ENCODE peak calls at places on chromosomes 11 and 22, in six cellular contexts. S, D, X, Z, A and T are unnamed samples.

GRCh38 chr11:62125316-62125715 is 1.5 kb downstream of the INCENP start:
- DNase-seq in D (no peak), Z (no peak), S (no peak), X (no peak), A (no peak), T (no peak)

GRCh38 chr11:61059260-61059752 is 43.0 kb upstream of the CD5 start:
- DNase-seq in S (peak; percentile 32), A (no peak), D (no peak), X (no peak), Z (no peak), T (peak; percentile 1)

GRCh38 chr11:25520459-25520858 is 811.5 kb upstream of the ANO3 start:
- DNase-seq in X (no peak), S (no peak), D (no peak), Z (no peak), A (no peak), T (no peak)

GRCh38 chr11:65663634-65664200 is 1.0 kb upstream of the RELA start:
- DNase-seq in S (peak; percentile 92), Z (peak; percentile 20), X (peak; percentile 73), A (peak; percentile 79), D (no peak), T (peak; percentile 84)

GRCh38 chr11:129248618-129249017 is 56.5 kb upstream of the ARHGAP32 start:
- DNase-seq in S (no peak), Z (no peak), D (no peak), A (peak; percentile 73), X (no peak), T (no peak)

GRCh38 chr11:68148071-68148805 is 27.1 kb upstream of the CHKA start:
- DNase-seq in A (no peak), D (no peak), Z (no peak), S (no peak), X (no peak), T (no peak)

GRCh38 chr11:210803-211180 is 3.3 kb downstream of the RIC8A start:
- DNase-seq in A (no peak), X (no peak), D (no peak), Z (no peak), S (peak; percentile 63), T (peak; percentile 16)

GRCh38 chr22:47000256-47000655 is 237.8 kb downstream of the TBC1D22A start:
- DNase-seq in D (no peak), X (no peak), Z (no peak), A (no peak), S (peak; percentile 46), T (no peak)

GRCh38 chr11:63738720-63739360 is 29.7 kb downstream of the ZFTA start:
- DNase-seq in X (no peak), D (peak; percentile 60), S (peak; percentile 81), A (peak; percentile 76), Z (peak; percentile 65), T (no peak)

GRCh38 chr22:37109242-37109917 is at the start of gene TMPRSS6:
- DNase-seq in D (no peak), X (no peak), A (no peak), Z (no peak), S (no peak), T (peak; percentile 45)

GRCh38 chr11:7590529-7590928 is 76.7 kb downstream of the PPFIBP2 start:
- DNase-seq in Z (no peak), D (no peak), S (no peak), X (no peak), A (no peak), T (no peak)

GRCh38 chr22:35349368-35349703 is 31.6 kb upstream of the HMOX1 start:
- DNase-seq in A (no peak), Z (no peak), X (no peak), D (no peak), S (no peak), T (no peak)

GRCh38 chr11:110000045-110000502 is 93.1 kb upstream of the ZC3H12C start:
- DNase-seq in Z (no peak), A (peak; percentile 78), S (no peak), X (no peak), D (no peak), T (no peak)

GRCh38 chr11:125513705-125514265 is 17.7 kb upstream of the FEZ1 start:
- DNase-seq in Z (no peak), A (no peak), D (no peak), X (no peak), S (no peak), T (no peak)

GRCh38 chr11:2190670-2191471 is 19.3 kb upstream of the TH start:
- DNase-seq in X (no peak), D (peak; percentile 5), S (no peak), Z (no peak), A (no peak), T (peak; percentile 65)

GRCh38 chr11:70067591-70068341 is 10.4 kb upstream of the ANO1 start:
- DNase-seq in Z (no peak), S (peak; percentile 53), X (no peak), A (peak; percentile 6), D (no peak), T (peak; percentile 68)

GRCh38 chr11:5243845-5244180 is 5.8 kb downstream of the HBG1 start:
- DNase-seq in S (no peak), D (no peak), Z (no peak), A (no peak), X (no peak), T (no peak)

GRCh38 chr11:2788751-2789140 is 89.0 kb upstream of the KCNQ1OT1 start:
- DNase-seq in X (no peak), D (no peak), Z (no peak), S (no peak), A (no peak), T (peak; percentile 31)

GRCh38 chr11:41579546-41579945 is 120.1 kb upstream of the LRRC4C start:
- DNase-seq in Z (no peak), A (no peak), S (no peak), D (no peak), X (no peak), T (no peak)

GRCh38 chr11:43925932-43926505 is 16.4 kb upstream of the C11orf96 start:
- DNase-seq in S (no peak), X (no peak), D (no peak), Z (no peak), A (no peak), T (no peak)

GRCh38 chr11:65524010-65524746 is 705 bp upstream of the SCYL1 start:
- DNase-seq in S (peak; percentile 86), D (no peak), X (peak; percentile 33), Z (no peak), A (peak; percentile 40), T (no peak)